ENCODE peak calls at places on chromosomes 7 and 10, in ten cellular contexts. One of them, this sample, is unnamed.

GRCh38 chr10:15348579-15348978 is 22.5 kb downstream of the FAM171A1 start:
- DNase-seq in stomach: no peak
- DNase-seq in thyroid gland: no peak
- DNase-seq in lower leg skin: peak
- DNase-seq in spleen: no peak
- DNase-seq in uterus: no peak
- DNase-seq in A549: no peak
- DNase-seq in K562: no peak
- DNase-seq in breast epithelium: no peak
- DNase-seq in ovary: peak
- DNase-seq in this sample: no peak

GRCh38 chr7:73992104-73992562 is 35.8 kb upstream of the ELN start:
- DNase-seq in thyroid gland: peak
- DNase-seq in uterus: peak
- DNase-seq in spleen: no peak
- DNase-seq in K562: no peak
- DNase-seq in stomach: peak
- DNase-seq in ovary: peak
- DNase-seq in lower leg skin: peak
- DNase-seq in A549: no peak
- DNase-seq in breast epithelium: no peak
- DNase-seq in this sample: no peak

GRCh38 chr10:17454181-17454800 is at the start of gene ST8SIA6:
- DNase-seq in K562: peak
- DNase-seq in ovary: peak
- DNase-seq in spleen: peak
- DNase-seq in uterus: no peak
- DNase-seq in breast epithelium: no peak
- DNase-seq in lower leg skin: no peak
- DNase-seq in stomach: peak
- DNase-seq in thyroid gland: peak
- DNase-seq in A549: peak
- DNase-seq in this sample: no peak

GRCh38 chr10:125159932-125160855 is at the start of gene CTBP2:
- DNase-seq in breast epithelium: peak
- DNase-seq in spleen: peak
- DNase-seq in stomach: peak
- DNase-seq in K562: peak
- DNase-seq in thyroid gland: peak
- DNase-seq in uterus: peak
- DNase-seq in lower leg skin: peak
- DNase-seq in A549: peak
- DNase-seq in ovary: peak
- DNase-seq in this sample: peak

GRCh38 chr7:159040146-159040545 is 104.5 kb downstream of the VIPR2 start:
- DNase-seq in breast epithelium: peak
- DNase-seq in K562: no peak
- DNase-seq in thyroid gland: no peak
- DNase-seq in stomach: no peak
- DNase-seq in lower leg skin: peak
- DNase-seq in uterus: no peak
- DNase-seq in ovary: peak
- DNase-seq in A549: no peak
- DNase-seq in spleen: no peak
- DNase-seq in this sample: no peak

GRCh38 chr10:55630491-55631056 is 730.5 kb downstream of the ZWINT start:
- DNase-seq in breast epithelium: no peak
- DNase-seq in A549: no peak
- DNase-seq in ovary: no peak
- DNase-seq in spleen: peak
- DNase-seq in stomach: no peak
- DNase-seq in lower leg skin: no peak
- DNase-seq in K562: no peak
- DNase-seq in uterus: no peak
- DNase-seq in thyroid gland: peak
- DNase-seq in this sample: no peak

GRCh38 chr10:88064608-88065383 is 201.4 kb downstream of the PTEN start:
- DNase-seq in stomach: peak
- DNase-seq in thyroid gland: peak
- DNase-seq in uterus: peak
- DNase-seq in A549: no peak
- DNase-seq in spleen: peak
- DNase-seq in breast epithelium: no peak
- DNase-seq in lower leg skin: peak
- DNase-seq in K562: no peak
- DNase-seq in ovary: no peak
- DNase-seq in this sample: peak

GRCh38 chr10:131121511-131122035 is 189.9 kb downstream of the TCERG1L start:
- DNase-seq in lower leg skin: no peak
- DNase-seq in K562: no peak
- DNase-seq in breast epithelium: no peak
- DNase-seq in thyroid gland: no peak
- DNase-seq in uterus: no peak
- DNase-seq in stomach: no peak
- DNase-seq in spleen: peak
- DNase-seq in A549: no peak
- DNase-seq in ovary: no peak
- DNase-seq in this sample: no peak

GRCh38 chr7:101362334-101363195 is at the start of gene COL26A1:
- DNase-seq in K562: no peak
- DNase-seq in A549: peak
- DNase-seq in breast epithelium: no peak
- DNase-seq in thyroid gland: peak
- DNase-seq in ovary: peak
- DNase-seq in spleen: peak
- DNase-seq in uterus: peak
- DNase-seq in stomach: peak
- DNase-seq in lower leg skin: no peak
- DNase-seq in this sample: no peak

GRCh38 chr7:140456627-140457051 is 22.7 kb downstream of the MKRN1 start:
- DNase-seq in breast epithelium: no peak
- DNase-seq in ovary: no peak
- DNase-seq in lower leg skin: no peak
- DNase-seq in A549: no peak
- DNase-seq in thyroid gland: peak
- DNase-seq in uterus: no peak
- DNase-seq in spleen: no peak
- DNase-seq in stomach: no peak
- DNase-seq in K562: no peak
- DNase-seq in this sample: no peak

GRCh38 chr7:140451716-140452115 is 27.6 kb downstream of the MKRN1 start:
- DNase-seq in stomach: no peak
- DNase-seq in thyroid gland: no peak
- DNase-seq in spleen: no peak
- DNase-seq in lower leg skin: no peak
- DNase-seq in ovary: no peak
- DNase-seq in A549: no peak
- DNase-seq in uterus: no peak
- DNase-seq in K562: no peak
- DNase-seq in breast epithelium: no peak
- DNase-seq in this sample: no peak

GRCh38 chr7:140455743-140456142 is 23.6 kb downstream of the MKRN1 start:
- DNase-seq in breast epithelium: no peak
- DNase-seq in ovary: no peak
- DNase-seq in A549: no peak
- DNase-seq in K562: no peak
- DNase-seq in uterus: no peak
- DNase-seq in stomach: no peak
- DNase-seq in spleen: no peak
- DNase-seq in thyroid gland: no peak
- DNase-seq in lower leg skin: no peak
- DNase-seq in this sample: no peak

GRCh38 chr7:140454657-140455015 is 24.7 kb downstream of the MKRN1 start:
- DNase-seq in stomach: no peak
- DNase-seq in ovary: no peak
- DNase-seq in A549: no peak
- DNase-seq in breast epithelium: no peak
- DNase-seq in spleen: no peak
- DNase-seq in thyroid gland: no peak
- DNase-seq in lower leg skin: no peak
- DNase-seq in K562: no peak
- DNase-seq in uterus: no peak
- DNase-seq in this sample: no peak

DNA sequence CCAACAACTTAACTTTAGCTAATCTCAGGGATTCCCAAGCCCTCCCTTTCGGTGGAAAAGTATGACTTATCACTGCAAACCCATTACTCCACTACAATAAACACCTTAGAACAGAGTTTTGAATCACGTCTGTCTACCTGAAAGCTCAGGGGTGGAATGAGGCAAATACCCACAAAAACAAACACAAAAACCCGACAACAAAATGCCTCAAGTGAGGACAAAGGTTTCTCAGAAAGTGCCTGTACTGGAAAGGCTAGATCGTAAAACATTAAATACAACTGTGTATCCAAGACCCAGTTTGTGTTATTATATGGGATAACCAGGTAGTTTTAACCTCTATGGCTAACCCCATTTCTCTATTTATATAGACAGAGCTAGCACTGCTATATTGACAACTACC is 26.0 kb downstream of the MKRN1 start:
- DNase-seq in A549: no peak
- DNase-seq in breast epithelium: no peak
- DNase-seq in lower leg skin: no peak
- DNase-seq in spleen: no peak
- DNase-seq in stomach: no peak
- DNase-seq in K562: no peak
- DNase-seq in thyroid gland: no peak
- DNase-seq in uterus: no peak
- DNase-seq in ovary: no peak
- DNase-seq in this sample: no peak
- TF ChIP-seq POLR2A in A549: no peak
- TF ChIP-seq POLR2A in breast epithelium: no peak
- TF ChIP-seq POLR2A in lower leg skin: no peak
- TF ChIP-seq POLR2A in spleen: no peak
- TF ChIP-seq POLR2A in stomach: no peak
- TF ChIP-seq POLR2A in K562: no peak
- TF ChIP-seq POLR2A in thyroid gland: no peak
- TF ChIP-seq POLR2A in uterus: no peak
- TF ChIP-seq POLR2A in ovary: no peak
- TF ChIP-seq POLR2A in this sample: no peak

DNA sequence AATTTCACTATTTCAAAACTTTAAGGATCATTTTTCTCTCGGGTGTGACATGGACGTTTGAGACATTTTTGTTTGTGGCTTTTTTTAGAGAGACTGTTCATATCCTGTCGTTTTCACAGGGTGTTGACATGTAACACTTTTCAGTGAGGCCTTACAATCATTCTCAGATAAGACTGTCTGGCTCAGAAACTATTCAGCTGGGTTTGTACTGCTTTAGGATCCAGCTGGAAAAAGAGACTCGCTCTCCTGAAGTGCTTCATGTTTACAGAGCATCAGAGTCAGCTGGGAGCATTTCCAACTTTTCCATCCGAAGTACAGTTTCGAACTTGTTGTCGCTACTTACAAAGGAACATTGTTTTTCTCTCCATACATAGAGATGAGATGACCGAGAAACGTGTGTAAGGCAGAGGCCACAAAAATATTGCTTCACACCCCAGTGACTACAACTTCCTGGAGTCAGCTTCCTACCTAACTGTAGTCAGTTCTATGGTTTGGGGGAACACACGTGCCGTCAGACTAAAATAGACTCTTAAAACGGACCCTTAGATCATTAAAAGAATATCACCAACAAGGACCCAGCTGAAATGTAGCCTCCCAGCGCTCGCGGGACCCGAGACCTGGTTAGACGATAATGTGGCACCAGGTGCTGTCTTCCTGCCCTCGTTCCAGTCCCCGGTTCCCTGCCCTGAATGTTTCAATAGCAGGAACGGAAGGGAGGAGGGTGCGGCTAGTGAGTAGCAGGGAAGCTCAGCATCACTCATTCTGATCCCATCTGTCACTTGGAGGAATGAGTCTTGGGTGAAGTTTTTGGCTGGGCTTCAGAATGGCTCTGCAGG is 78.0 kb downstream of the MKI67 start:
- DNase-seq in uterus: no peak
- DNase-seq in spleen: peak
- DNase-seq in thyroid gland: peak
- DNase-seq in breast epithelium: no peak
- DNase-seq in stomach: no peak
- DNase-seq in ovary: no peak
- DNase-seq in A549: no peak
- DNase-seq in K562: no peak
- DNase-seq in lower leg skin: no peak
- DNase-seq in this sample: no peak
- TF ChIP-seq POLR2A in uterus: no peak
- TF ChIP-seq POLR2A in spleen: no peak
- TF ChIP-seq POLR2A in thyroid gland: no peak
- TF ChIP-seq POLR2A in breast epithelium: no peak
- TF ChIP-seq POLR2A in stomach: no peak
- TF ChIP-seq POLR2A in ovary: no peak
- TF ChIP-seq POLR2A in A549: no peak
- TF ChIP-seq POLR2A in K562: no peak
- TF ChIP-seq POLR2A in lower leg skin: no peak
- TF ChIP-seq POLR2A in this sample: no peak

DNA sequence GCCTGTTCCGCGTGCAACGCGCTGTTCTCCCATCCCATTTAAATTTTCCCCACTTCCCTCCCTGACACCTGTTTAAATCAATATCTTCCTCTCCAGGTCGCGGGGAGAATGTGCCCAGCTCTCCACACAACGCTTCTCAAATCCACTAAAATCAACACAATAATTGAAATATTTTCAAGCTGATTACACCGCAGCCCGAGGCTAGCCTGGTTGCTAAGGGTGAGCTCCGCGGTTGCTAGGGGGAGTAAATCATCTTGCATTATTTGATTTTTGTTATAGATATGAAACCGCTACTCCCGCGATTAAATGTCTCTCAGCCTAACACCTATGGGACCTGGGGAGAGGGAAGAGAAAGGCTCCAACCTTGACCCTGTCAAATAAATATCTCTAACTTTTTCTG is 36.2 kb downstream of the UNCX start:
- DNase-seq in lower leg skin: no peak
- DNase-seq in ovary: no peak
- DNase-seq in stomach: no peak
- DNase-seq in K562: no peak
- DNase-seq in A549: no peak
- DNase-seq in breast epithelium: no peak
- DNase-seq in thyroid gland: no peak
- DNase-seq in spleen: no peak
- DNase-seq in uterus: no peak
- DNase-seq in this sample: no peak
- TF ChIP-seq POLR2A in lower leg skin: no peak
- TF ChIP-seq POLR2A in ovary: no peak
- TF ChIP-seq POLR2A in stomach: no peak
- TF ChIP-seq POLR2A in K562: no peak
- TF ChIP-seq POLR2A in A549: no peak
- TF ChIP-seq POLR2A in breast epithelium: no peak
- TF ChIP-seq POLR2A in thyroid gland: no peak
- TF ChIP-seq POLR2A in spleen: no peak
- TF ChIP-seq POLR2A in uterus: no peak
- TF ChIP-seq POLR2A in this sample: no peak

GRCh38 chr7:234041-234711 is 41.8 kb downstream of the FAM20C start:
- DNase-seq in ovary: no peak
- DNase-seq in lower leg skin: no peak
- DNase-seq in spleen: no peak
- DNase-seq in thyroid gland: no peak
- DNase-seq in uterus: peak
- DNase-seq in K562: no peak
- DNase-seq in A549: peak
- DNase-seq in breast epithelium: no peak
- DNase-seq in stomach: peak
- DNase-seq in this sample: no peak
- TF ChIP-seq POLR2A in ovary: no peak
- TF ChIP-seq POLR2A in lower leg skin: no peak
- TF ChIP-seq POLR2A in spleen: no peak
- TF ChIP-seq POLR2A in thyroid gland: no peak
- TF ChIP-seq POLR2A in uterus: no peak
- TF ChIP-seq POLR2A in K562: no peak
- TF ChIP-seq POLR2A in A549: no peak
- TF ChIP-seq POLR2A in breast epithelium: no peak
- TF ChIP-seq POLR2A in stomach: no peak
- TF ChIP-seq POLR2A in this sample: no peak